ENCODE peak calls at places on chromosomes 3 and 15, in nine cellular contexts. One of them, this sample, is unnamed.

GRCh38 chr3:45596290-45596791 is 1.8 kb downstream of the LIMD1 start:
- DNase-seq in kidney: no peak
- DNase-seq in CD8-positive, alpha-beta T cell: no peak
- DNase-seq in cardiac muscle cell: no peak
- DNase-seq in left lung: no peak
- DNase-seq in adipocyte: no peak
- DNase-seq in upper lobe of right lung: no peak
- DNase-seq in breast epithelium: no peak
- DNase-seq in body of pancreas: no peak
- DNase-seq in this sample: no peak

GRCh38 chr3:196609815-196610515 is 29.5 kb upstream of the NRROS start:
- DNase-seq in adipocyte: no peak
- DNase-seq in kidney: no peak
- DNase-seq in breast epithelium: no peak
- DNase-seq in cardiac muscle cell: no peak
- DNase-seq in CD8-positive, alpha-beta T cell: no peak
- DNase-seq in body of pancreas: no peak
- DNase-seq in left lung: no peak
- DNase-seq in upper lobe of right lung: no peak
- DNase-seq in this sample: no peak

GRCh38 chr3:11739712-11740111 is 96.0 kb upstream of the VGLL4 start:
- DNase-seq in upper lobe of right lung: no peak
- DNase-seq in left lung: no peak
- DNase-seq in cardiac muscle cell: no peak
- DNase-seq in kidney: no peak
- DNase-seq in body of pancreas: no peak
- DNase-seq in adipocyte: peak; percentile 22
- DNase-seq in CD8-positive, alpha-beta T cell: no peak
- DNase-seq in breast epithelium: no peak
- DNase-seq in this sample: no peak

GRCh38 chr3:160224256-160224655 is 966 bp upstream of the C3orf80 start:
- DNase-seq in cardiac muscle cell: no peak
- DNase-seq in breast epithelium: no peak
- DNase-seq in CD8-positive, alpha-beta T cell: no peak
- DNase-seq in adipocyte: no peak
- DNase-seq in body of pancreas: no peak
- DNase-seq in upper lobe of right lung: no peak
- DNase-seq in kidney: no peak
- DNase-seq in left lung: no peak
- DNase-seq in this sample: no peak

GRCh38 chr15:88738796-88739195 is 64.4 kb upstream of the ACAN start:
- DNase-seq in adipocyte: no peak
- DNase-seq in cardiac muscle cell: no peak
- DNase-seq in breast epithelium: no peak
- DNase-seq in CD8-positive, alpha-beta T cell: no peak
- DNase-seq in body of pancreas: no peak
- DNase-seq in left lung: no peak
- DNase-seq in kidney: no peak
- DNase-seq in upper lobe of right lung: no peak
- DNase-seq in this sample: peak; percentile 11

GRCh38 chr15:34109775-34110663 is 8.1 kb downstream of the PGBD4 start:
- DNase-seq in breast epithelium: no peak
- DNase-seq in body of pancreas: no peak
- DNase-seq in upper lobe of right lung: no peak
- DNase-seq in adipocyte: peak; percentile 75
- DNase-seq in left lung: no peak
- DNase-seq in cardiac muscle cell: peak; percentile 64
- DNase-seq in kidney: no peak
- DNase-seq in CD8-positive, alpha-beta T cell: no peak
- DNase-seq in this sample: no peak

GRCh38 chr3:189305412-189305811 is 133.6 kb downstream of the TPRG1 start:
- DNase-seq in CD8-positive, alpha-beta T cell: no peak
- DNase-seq in left lung: no peak
- DNase-seq in body of pancreas: no peak
- DNase-seq in cardiac muscle cell: no peak
- DNase-seq in kidney: no peak
- DNase-seq in breast epithelium: no peak
- DNase-seq in upper lobe of right lung: no peak
- DNase-seq in adipocyte: peak; percentile 19
- DNase-seq in this sample: no peak

GRCh38 chr3:51338632-51339031 is 46.5 kb upstream of the MANF start:
- DNase-seq in upper lobe of right lung: no peak
- DNase-seq in breast epithelium: no peak
- DNase-seq in CD8-positive, alpha-beta T cell: no peak
- DNase-seq in cardiac muscle cell: no peak
- DNase-seq in adipocyte: no peak
- DNase-seq in kidney: no peak
- DNase-seq in left lung: no peak
- DNase-seq in body of pancreas: peak; percentile 10
- DNase-seq in this sample: peak; percentile 34

GRCh38 chr3:108125550-108126071 is 34.8 kb upstream of the CD47 start:
- DNase-seq in adipocyte: no peak
- DNase-seq in CD8-positive, alpha-beta T cell: peak; percentile 55
- DNase-seq in left lung: no peak
- DNase-seq in body of pancreas: no peak
- DNase-seq in upper lobe of right lung: no peak
- DNase-seq in breast epithelium: no peak
- DNase-seq in kidney: no peak
- DNase-seq in cardiac muscle cell: no peak
- DNase-seq in this sample: no peak

GRCh38 chr15:68599560-68600071 is 20.8 kb downstream of the CORO2B start:
- DNase-seq in body of pancreas: no peak
- DNase-seq in left lung: no peak
- DNase-seq in cardiac muscle cell: peak; percentile 61
- DNase-seq in upper lobe of right lung: no peak
- DNase-seq in CD8-positive, alpha-beta T cell: no peak
- DNase-seq in kidney: peak; percentile 78
- DNase-seq in adipocyte: peak; percentile 63
- DNase-seq in breast epithelium: no peak
- DNase-seq in this sample: no peak

GRCh38 chr3:184586871-184587270 is 25.3 kb downstream of the EPHB3 start:
- DNase-seq in cardiac muscle cell: no peak
- DNase-seq in upper lobe of right lung: no peak
- DNase-seq in left lung: no peak
- DNase-seq in breast epithelium: no peak
- DNase-seq in CD8-positive, alpha-beta T cell: no peak
- DNase-seq in kidney: no peak
- DNase-seq in adipocyte: no peak
- DNase-seq in body of pancreas: no peak
- DNase-seq in this sample: no peak

GRCh38 chr3:48952510-48953118 is 34.0 kb downstream of the ARIH2 start:
- DNase-seq in left lung: no peak
- DNase-seq in breast epithelium: no peak
- DNase-seq in body of pancreas: peak; percentile 68
- DNase-seq in upper lobe of right lung: no peak
- DNase-seq in kidney: no peak
- DNase-seq in cardiac muscle cell: peak; percentile 33
- DNase-seq in adipocyte: no peak
- DNase-seq in CD8-positive, alpha-beta T cell: peak; percentile 61
- DNase-seq in this sample: no peak

GRCh38 chr15:85571780-85572179 is 191.4 kb downstream of the AKAP13 start:
- DNase-seq in kidney: no peak
- DNase-seq in cardiac muscle cell: no peak
- DNase-seq in body of pancreas: no peak
- DNase-seq in CD8-positive, alpha-beta T cell: no peak
- DNase-seq in left lung: no peak
- DNase-seq in upper lobe of right lung: no peak
- DNase-seq in breast epithelium: no peak
- DNase-seq in adipocyte: no peak
- DNase-seq in this sample: no peak

GRCh38 chr3:72549819-72550581 is 298.2 kb downstream of the SHQ1 start:
- DNase-seq in upper lobe of right lung: no peak
- DNase-seq in body of pancreas: no peak
- DNase-seq in kidney: no peak
- DNase-seq in cardiac muscle cell: peak; percentile 6
- DNase-seq in breast epithelium: no peak
- DNase-seq in adipocyte: peak; percentile 4
- DNase-seq in CD8-positive, alpha-beta T cell: peak; percentile 12
- DNase-seq in left lung: no peak
- DNase-seq in this sample: no peak

GRCh38 chr15:75578206-75578947 is 738 bp downstream of the PTPN9 start:
- DNase-seq in body of pancreas: peak; percentile 41
- DNase-seq in kidney: no peak
- DNase-seq in adipocyte: peak; percentile 73
- DNase-seq in breast epithelium: no peak
- DNase-seq in upper lobe of right lung: peak; percentile 74
- DNase-seq in left lung: peak; percentile 36
- DNase-seq in cardiac muscle cell: no peak
- DNase-seq in CD8-positive, alpha-beta T cell: peak; percentile 14
- DNase-seq in this sample: no peak

GRCh38 chr3:54046677-54047214 is 75.6 kb upstream of the CACNA2D3 start:
- DNase-seq in cardiac muscle cell: peak; percentile 98
- DNase-seq in CD8-positive, alpha-beta T cell: no peak
- DNase-seq in breast epithelium: no peak
- DNase-seq in left lung: no peak
- DNase-seq in upper lobe of right lung: no peak
- DNase-seq in kidney: no peak
- DNase-seq in adipocyte: peak; percentile 3
- DNase-seq in body of pancreas: peak; percentile 43
- DNase-seq in this sample: no peak

DNA sequence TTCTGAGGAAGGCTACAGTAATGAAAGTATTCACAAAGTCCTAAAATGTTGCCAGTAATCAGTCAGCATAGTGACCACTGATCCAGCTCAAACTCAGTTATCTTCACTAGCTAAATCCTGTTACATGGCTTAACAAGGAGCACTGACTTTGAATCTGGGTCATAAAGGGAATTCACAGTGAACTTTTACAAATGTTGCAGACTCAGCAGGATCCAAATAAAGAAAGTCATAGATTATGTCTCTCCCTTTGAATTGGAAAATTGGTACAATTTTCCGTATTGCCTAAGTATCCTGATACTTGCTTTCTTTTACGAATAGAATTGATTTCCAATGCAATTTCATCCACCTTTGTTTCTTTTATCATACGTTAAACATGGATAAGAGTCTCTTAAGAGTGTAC is 431.5 kb upstream of the CNTN6 start:
- DNase-seq in CD8-positive, alpha-beta T cell: no peak
- DNase-seq in breast epithelium: no peak
- DNase-seq in body of pancreas: no peak
- DNase-seq in adipocyte: no peak
- DNase-seq in kidney: no peak
- DNase-seq in upper lobe of right lung: no peak
- DNase-seq in left lung: no peak
- DNase-seq in cardiac muscle cell: no peak
- DNase-seq in this sample: no peak
- H3K9me3 ChIP-seq in CD8-positive, alpha-beta T cell: no peaks in the 10 kb centered on the region
- H3K9me3 ChIP-seq in breast epithelium: no peaks in the 10 kb centered on the region
- H3K9me3 ChIP-seq in body of pancreas: no peaks in the 10 kb centered on the region
- H3K9me3 ChIP-seq in adipocyte: no peaks in the 10 kb centered on the region
- H3K9me3 ChIP-seq in kidney: no peaks in the 10 kb centered on the region
- H3K9me3 ChIP-seq in upper lobe of right lung: no peaks in the 10 kb centered on the region
- H3K9me3 ChIP-seq in left lung: no peaks in the 10 kb centered on the region
- H3K9me3 ChIP-seq in cardiac muscle cell: no peaks in the 10 kb centered on the region
- H3K9me3 ChIP-seq in this sample: no peaks in the 10 kb centered on the region

DNA sequence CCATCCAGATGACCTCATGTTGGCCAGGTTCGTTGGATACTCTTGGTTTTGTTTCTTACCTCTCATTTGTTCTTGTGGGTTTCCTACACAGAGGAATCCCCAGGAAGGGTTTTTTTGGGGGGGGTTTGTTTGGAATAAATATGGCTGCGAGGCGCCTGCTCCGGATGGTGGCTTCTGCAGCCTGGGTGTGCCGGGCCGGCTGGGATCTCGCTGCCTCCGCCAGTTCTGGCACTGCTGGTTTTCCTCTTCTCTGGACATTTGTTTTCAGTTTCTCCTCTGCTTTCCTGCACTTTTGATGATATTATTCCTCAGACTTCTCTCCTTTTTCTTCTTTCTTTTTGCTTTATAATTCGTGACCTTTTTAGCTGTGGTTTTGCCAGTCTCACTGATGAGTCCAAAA is 187.4 kb downstream of the OR4M2 start:
- DNase-seq in upper lobe of right lung: no peak
- DNase-seq in left lung: no peak
- DNase-seq in breast epithelium: peak; percentile 15
- DNase-seq in kidney: no peak
- DNase-seq in body of pancreas: no peak
- DNase-seq in CD8-positive, alpha-beta T cell: no peak
- DNase-seq in cardiac muscle cell: no peak
- DNase-seq in adipocyte: no peak
- DNase-seq in this sample: no peak
- H3K9me3 ChIP-seq in upper lobe of right lung: no peaks in the 10 kb centered on the region
- H3K9me3 ChIP-seq in left lung: no peaks in the 10 kb centered on the region
- H3K9me3 ChIP-seq in breast epithelium: no peaks in the 10 kb centered on the region
- H3K9me3 ChIP-seq in kidney: no peaks in the 10 kb centered on the region
- H3K9me3 ChIP-seq in body of pancreas: no peaks in the 10 kb centered on the region
- H3K9me3 ChIP-seq in CD8-positive, alpha-beta T cell: no peaks in the 10 kb centered on the region
- H3K9me3 ChIP-seq in cardiac muscle cell: no peaks in the 10 kb centered on the region
- H3K9me3 ChIP-seq in adipocyte: no peaks in the 10 kb centered on the region
- H3K9me3 ChIP-seq in this sample: no peaks in the 10 kb centered on the region

GRCh38 chr15:99592135-99592845 is 26.5 kb downstream of the MEF2A start:
- DNase-seq in adipocyte: no peak
- DNase-seq in body of pancreas: peak; percentile 62
- DNase-seq in CD8-positive, alpha-beta T cell: no peak
- DNase-seq in breast epithelium: no peak
- DNase-seq in kidney: no peak
- DNase-seq in cardiac muscle cell: peak; percentile 42
- DNase-seq in left lung: no peak
- DNase-seq in upper lobe of right lung: no peak
- DNase-seq in this sample: no peak
- H3K9me3 ChIP-seq in adipocyte: no peaks in the 10 kb centered on the region
- H3K9me3 ChIP-seq in body of pancreas: no peaks in the 10 kb centered on the region
- H3K9me3 ChIP-seq in CD8-positive, alpha-beta T cell: no peaks in the 10 kb centered on the region
- H3K9me3 ChIP-seq in breast epithelium: peaks cover 4% of the 10 kb centered on the region
- H3K9me3 ChIP-seq in kidney: no peaks in the 10 kb centered on the region
- H3K9me3 ChIP-seq in cardiac muscle cell: no peaks in the 10 kb centered on the region
- H3K9me3 ChIP-seq in left lung: peaks cover 4% of the 10 kb centered on the region
- H3K9me3 ChIP-seq in upper lobe of right lung: no peaks in the 10 kb centered on the region
- H3K9me3 ChIP-seq in this sample: no peaks in the 10 kb centered on the region

GRCh38 chr15:27468151-27468556 is 497.2 kb downstream of the GABRG3 start:
- DNase-seq in CD8-positive, alpha-beta T cell: no peak
- DNase-seq in kidney: no peak
- DNase-seq in adipocyte: no peak
- DNase-seq in upper lobe of right lung: no peak
- DNase-seq in breast epithelium: no peak
- DNase-seq in body of pancreas: no peak
- DNase-seq in left lung: no peak
- DNase-seq in cardiac muscle cell: no peak
- DNase-seq in this sample: no peak

GRCh38 chr15:27459836-27460235 is 488.9 kb downstream of the GABRG3 start:
- DNase-seq in CD8-positive, alpha-beta T cell: no peak
- DNase-seq in adipocyte: no peak
- DNase-seq in kidney: no peak
- DNase-seq in upper lobe of right lung: no peak
- DNase-seq in cardiac muscle cell: no peak
- DNase-seq in breast epithelium: no peak
- DNase-seq in left lung: no peak
- DNase-seq in body of pancreas: no peak
- DNase-seq in this sample: no peak

GRCh38 chr15:27463699-27464098 is 492.7 kb downstream of the GABRG3 start:
- DNase-seq in breast epithelium: no peak
- DNase-seq in left lung: no peak
- DNase-seq in upper lobe of right lung: no peak
- DNase-seq in adipocyte: no peak
- DNase-seq in cardiac muscle cell: no peak
- DNase-seq in CD8-positive, alpha-beta T cell: no peak
- DNase-seq in kidney: no peak
- DNase-seq in body of pancreas: no peak
- DNase-seq in this sample: no peak

DNA sequence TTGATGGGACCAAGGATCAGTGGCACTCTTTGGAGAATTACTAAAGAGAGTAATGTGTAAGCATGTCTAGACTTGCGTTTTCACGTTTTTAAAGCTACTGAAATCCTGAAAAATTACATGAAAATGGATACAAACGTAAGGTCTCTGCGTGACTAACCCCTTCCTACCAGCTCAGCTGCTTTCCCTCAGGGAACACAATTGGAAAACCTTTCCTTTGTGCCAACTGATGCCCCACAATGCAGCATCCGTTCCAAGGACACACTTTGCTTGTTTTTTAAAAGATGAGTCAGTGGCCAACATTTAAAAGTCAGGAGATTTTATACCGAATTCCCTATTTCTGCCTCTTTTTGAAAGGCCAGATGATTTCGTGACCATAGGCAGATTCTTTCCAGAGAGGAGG is 494.2 kb downstream of the GABRG3 start:
- DNase-seq in cardiac muscle cell: no peak
- DNase-seq in kidney: no peak
- DNase-seq in upper lobe of right lung: no peak
- DNase-seq in CD8-positive, alpha-beta T cell: no peak
- DNase-seq in body of pancreas: no peak
- DNase-seq in breast epithelium: no peak
- DNase-seq in adipocyte: no peak
- DNase-seq in left lung: no peak
- DNase-seq in this sample: no peak
- H3K9me3 ChIP-seq in cardiac muscle cell: no peaks in the 10 kb centered on the region
- H3K9me3 ChIP-seq in kidney: no peaks in the 10 kb centered on the region
- H3K9me3 ChIP-seq in upper lobe of right lung: no peaks in the 10 kb centered on the region
- H3K9me3 ChIP-seq in CD8-positive, alpha-beta T cell: no peaks in the 10 kb centered on the region
- H3K9me3 ChIP-seq in body of pancreas: no peaks in the 10 kb centered on the region
- H3K9me3 ChIP-seq in breast epithelium: no peaks in the 10 kb centered on the region
- H3K9me3 ChIP-seq in adipocyte: no peaks in the 10 kb centered on the region
- H3K9me3 ChIP-seq in left lung: peaks cover 3% of the 10 kb centered on the region
- H3K9me3 ChIP-seq in this sample: no peaks in the 10 kb centered on the region

This sample was measured in vagina.